ENCODE peak calls at places on chromosomes 7 and 10, in four cellular contexts. One of them, this sample, is unnamed. For H3K4me1, the result is how much of the 10 kb centered on the place peaks cover.

GRCh38 chr7:100160067-100160466 is 1.5 kb upstream of the TRAPPC14 start:
- DNase-seq in SK-N-SH: no peak
- DNase-seq in right cardiac atrium: no peak
- DNase-seq in psoas muscle: no peak
- DNase-seq in this sample: no peak

GRCh38 chr10:24617771-24618396 is 105.8 kb downstream of the ARHGAP21 start:
- DNase-seq in SK-N-SH: peak
- DNase-seq in right cardiac atrium: peak
- DNase-seq in psoas muscle: peak
- DNase-seq in this sample: no peak

GRCh38 chr10:115975506-115975905 is 297.5 kb downstream of the GFRA1 start:
- DNase-seq in SK-N-SH: no peak
- DNase-seq in right cardiac atrium: no peak
- DNase-seq in psoas muscle: no peak
- DNase-seq in this sample: no peak

GRCh38 chr7:31464601-31465000 is 49.3 kb upstream of the ITPRID1 start:
- DNase-seq in SK-N-SH: no peak
- DNase-seq in right cardiac atrium: no peak
- DNase-seq in psoas muscle: no peak
- DNase-seq in this sample: no peak

GRCh38 chr7:155803418-155804376 is 8.6 kb downstream of the SHH start:
- DNase-seq in SK-N-SH: peak
- DNase-seq in right cardiac atrium: no peak
- DNase-seq in psoas muscle: no peak
- DNase-seq in this sample: peak

GRCh38 chr10:70664702-70665195 is 7.6 kb upstream of the ADAMTS14 start:
- DNase-seq in SK-N-SH: peak
- DNase-seq in right cardiac atrium: no peak
- DNase-seq in psoas muscle: no peak
- DNase-seq in this sample: peak

GRCh38 chr7:50954716-50955115 is 172.0 kb upstream of the GRB10 start:
- DNase-seq in SK-N-SH: no peak
- DNase-seq in right cardiac atrium: no peak
- DNase-seq in psoas muscle: no peak
- DNase-seq in this sample: no peak

GRCh38 chr10:121994429-121994881 is 5.5 kb downstream of the TACC2 start:
- DNase-seq in SK-N-SH: no peak
- DNase-seq in right cardiac atrium: peak
- DNase-seq in psoas muscle: peak
- DNase-seq in this sample: no peak

GRCh38 chr7:148688526-148688925 is 10.2 kb upstream of the CUL1 start:
- DNase-seq in SK-N-SH: no peak
- DNase-seq in right cardiac atrium: no peak
- DNase-seq in psoas muscle: no peak
- DNase-seq in this sample: no peak

DNA sequence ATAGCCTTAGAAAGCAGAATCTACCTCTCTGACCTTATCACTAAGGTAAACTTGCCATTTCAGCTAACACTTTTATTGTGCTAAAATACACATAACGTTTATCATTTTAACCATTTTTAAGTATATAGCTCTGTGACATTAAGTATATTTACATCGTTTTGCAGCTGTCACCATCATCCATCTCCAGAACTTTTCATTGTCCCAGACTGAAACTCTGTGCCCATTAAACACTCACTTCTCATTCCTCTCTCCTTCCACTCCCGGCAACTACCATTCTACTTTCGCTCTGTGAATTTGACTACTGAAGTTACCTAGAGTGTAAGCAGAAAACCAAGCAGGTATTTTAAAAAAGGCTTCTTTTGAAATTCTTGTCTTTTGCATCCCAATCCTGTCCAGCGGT is 1.3 kb downstream of the DDX50 start:
- DNase-seq in SK-N-SH: no peak
- DNase-seq in right cardiac atrium: no peak
- DNase-seq in psoas muscle: no peak
- DNase-seq in this sample: no peak
- H3K4me3 ChIP-seq in SK-N-SH: peak
- H3K4me3 ChIP-seq in right cardiac atrium: no peak
- H3K4me3 ChIP-seq in psoas muscle: peak
- H3K4me3 ChIP-seq in this sample: peak

DNA sequence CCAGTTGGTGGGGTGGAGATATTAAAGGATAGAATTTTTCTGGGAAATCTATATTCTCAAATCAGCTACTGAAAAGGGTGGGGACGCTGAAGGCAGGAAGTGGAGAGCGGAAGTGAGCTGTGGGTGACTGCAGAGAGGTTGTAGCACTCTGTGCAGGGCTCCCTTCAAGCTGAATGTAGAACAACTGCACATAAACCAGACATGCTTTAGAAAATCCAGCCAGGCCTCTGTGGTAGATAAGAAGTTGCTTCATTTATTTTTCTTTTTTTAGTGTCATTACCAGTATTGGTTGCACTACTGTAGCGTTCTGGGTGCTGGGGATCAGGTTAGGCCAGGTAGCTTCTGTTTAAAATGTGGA is 127.8 kb downstream of the CELF2 start:
- DNase-seq in SK-N-SH: no peak
- DNase-seq in right cardiac atrium: no peak
- DNase-seq in psoas muscle: no peak
- DNase-seq in this sample: peak
- H3K4me1 ChIP-seq in SK-N-SH: under half
- H3K4me1 ChIP-seq in right cardiac atrium: under half
- H3K4me1 ChIP-seq in psoas muscle: half or more
- H3K4me1 ChIP-seq in this sample: half or more

DNA sequence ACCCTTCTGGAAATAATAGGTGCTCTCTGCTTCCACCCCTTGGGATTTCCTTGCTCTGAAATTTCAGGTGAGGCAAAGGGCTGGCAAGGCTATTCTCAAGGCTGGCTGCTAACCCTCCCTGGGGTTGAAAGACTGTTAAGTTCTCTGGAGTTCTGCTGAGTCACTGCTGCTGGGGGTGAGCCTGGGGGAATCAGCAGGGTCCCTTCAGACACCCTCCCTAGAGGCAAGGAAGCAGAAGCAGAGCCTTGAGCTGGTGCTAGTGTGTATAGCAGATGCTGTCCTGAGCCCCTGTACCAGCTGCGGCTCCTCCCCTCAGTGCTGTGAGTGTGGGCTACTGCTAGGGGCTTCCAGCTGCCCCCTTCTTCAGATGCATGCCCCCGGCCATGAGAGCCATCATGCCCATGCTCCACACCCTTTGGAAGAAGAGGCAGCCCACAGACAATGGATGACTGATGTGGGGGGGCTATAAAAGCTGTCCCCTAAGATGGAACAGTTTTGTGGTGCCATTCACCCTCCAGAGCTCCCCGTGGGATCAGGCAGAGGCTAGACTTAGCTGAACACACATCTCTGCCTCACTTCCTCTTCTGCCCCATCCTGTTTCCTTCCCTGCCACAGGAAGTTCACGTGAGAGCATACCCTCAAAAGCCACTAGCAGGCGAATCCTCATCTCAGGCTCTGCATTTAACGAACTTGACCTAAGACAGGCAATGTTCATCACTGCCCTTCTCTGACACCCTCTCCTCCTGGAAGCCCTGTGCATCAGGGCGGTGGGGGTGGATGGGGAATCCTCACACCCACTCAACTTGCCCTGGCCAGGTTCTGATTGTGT is 91.8 kb downstream of the SH3PXD2A start:
- DNase-seq in SK-N-SH: no peak
- DNase-seq in right cardiac atrium: no peak
- DNase-seq in psoas muscle: no peak
- DNase-seq in this sample: no peak
- H3K4me3 ChIP-seq in SK-N-SH: no peak
- H3K4me3 ChIP-seq in right cardiac atrium: no peak
- H3K4me3 ChIP-seq in psoas muscle: no peak
- H3K4me3 ChIP-seq in this sample: peak

GRCh38 chr7:143048827-143049226 is 3.3 kb upstream of the OR6V1 start:
- DNase-seq in SK-N-SH: no peak
- DNase-seq in right cardiac atrium: no peak
- DNase-seq in psoas muscle: no peak
- DNase-seq in this sample: no peak

GRCh38 chr7:143049380-143049779 is 2.8 kb upstream of the OR6V1 start:
- DNase-seq in SK-N-SH: no peak
- DNase-seq in right cardiac atrium: peak
- DNase-seq in psoas muscle: no peak
- DNase-seq in this sample: no peak

GRCh38 chr7:143052041-143052440 is at the start of gene OR6V1:
- DNase-seq in SK-N-SH: no peak
- DNase-seq in right cardiac atrium: no peak
- DNase-seq in psoas muscle: no peak
- DNase-seq in this sample: no peak

GRCh38 chr7:143055754-143056153 is 3.6 kb downstream of the OR6V1 start:
- DNase-seq in SK-N-SH: no peak
- DNase-seq in right cardiac atrium: no peak
- DNase-seq in psoas muscle: no peak
- DNase-seq in this sample: no peak

DNA sequence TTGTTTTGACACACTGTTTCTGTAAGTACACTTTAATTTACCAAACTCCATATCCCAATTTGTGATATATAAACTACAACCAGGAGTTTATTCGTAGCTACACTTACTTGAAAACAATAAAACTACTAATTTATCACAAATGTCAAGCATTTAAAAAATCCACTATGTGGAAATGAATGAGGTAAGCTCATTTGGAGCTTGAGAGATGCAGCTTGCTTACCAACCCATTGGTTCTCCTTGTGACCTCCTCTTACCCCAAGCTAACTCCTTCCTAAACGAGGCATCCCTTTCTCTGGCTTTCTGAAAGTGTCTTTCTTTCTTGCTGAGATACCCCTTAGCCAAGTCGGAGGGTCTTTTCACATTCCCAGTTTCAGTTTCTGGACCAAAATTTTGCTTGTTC is 2.5 kb downstream of the OR6V1 start:
- DNase-seq in SK-N-SH: no peak
- DNase-seq in right cardiac atrium: no peak
- DNase-seq in psoas muscle: no peak
- DNase-seq in this sample: no peak
- H3K4me1 ChIP-seq in SK-N-SH: under half
- H3K4me1 ChIP-seq in right cardiac atrium: under half
- H3K4me1 ChIP-seq in psoas muscle: under half
- H3K4me1 ChIP-seq in this sample: under half

DNA sequence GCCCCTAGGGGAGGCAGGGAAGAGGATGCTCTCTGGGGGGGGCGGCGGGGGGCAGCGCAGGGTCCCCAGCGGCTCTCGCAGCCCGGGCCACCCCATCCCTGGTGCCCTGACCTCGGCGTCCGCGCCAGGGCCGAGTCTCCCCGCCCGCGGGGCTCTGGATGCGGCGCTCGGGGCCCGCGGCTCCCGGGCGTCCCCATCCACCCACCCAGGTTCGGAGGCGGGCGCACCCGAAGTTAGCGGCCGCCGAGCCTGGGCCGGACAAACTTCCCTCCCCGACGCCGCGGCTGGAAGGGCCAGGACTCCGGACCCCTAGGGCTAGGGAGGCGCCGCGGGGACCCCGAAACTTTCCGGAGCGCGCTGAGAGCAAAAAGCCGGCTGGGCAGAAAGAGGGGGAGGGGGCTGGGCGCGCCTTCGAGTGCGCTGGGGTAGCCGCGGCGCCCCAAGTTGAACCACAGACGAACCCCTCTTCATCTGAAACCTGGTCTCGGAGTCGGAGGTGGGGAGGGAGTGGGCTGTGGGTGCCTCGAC is 3.8 kb upstream of the ELFN1 start:
- DNase-seq in SK-N-SH: peak
- DNase-seq in right cardiac atrium: peak
- DNase-seq in psoas muscle: peak
- DNase-seq in this sample: peak
- H3K4me3 ChIP-seq in SK-N-SH: peak
- H3K4me3 ChIP-seq in right cardiac atrium: peak
- H3K4me3 ChIP-seq in psoas muscle: peak
- H3K4me3 ChIP-seq in this sample: peak

GRCh38 chr7:151271699-151272355 is 23.3 kb upstream of the SMARCD3 start:
- DNase-seq in SK-N-SH: no peak
- DNase-seq in right cardiac atrium: peak
- DNase-seq in psoas muscle: peak
- DNase-seq in this sample: no peak
- H3K4me1 ChIP-seq in SK-N-SH: under half
- H3K4me1 ChIP-seq in right cardiac atrium: under half
- H3K4me1 ChIP-seq in psoas muscle: under half
- H3K4me1 ChIP-seq in this sample: half or more

GRCh38 chr7:15687645-15688025 is 1.2 kb upstream of the MEOX2 start:
- DNase-seq in SK-N-SH: peak
- DNase-seq in right cardiac atrium: peak
- DNase-seq in psoas muscle: peak
- DNase-seq in this sample: no peak

GRCh38 chr7:15686209-15686956 is at the start of gene MEOX2:
- DNase-seq in SK-N-SH: peak
- DNase-seq in right cardiac atrium: peak
- DNase-seq in psoas muscle: peak
- DNase-seq in this sample: no peak

GRCh38 chr7:15684834-15685233 is 1.6 kb downstream of the MEOX2 start:
- DNase-seq in SK-N-SH: no peak
- DNase-seq in right cardiac atrium: peak
- DNase-seq in psoas muscle: peak
- DNase-seq in this sample: no peak

GRCh38 chr7:15685358-15686181 is 913 bp downstream of the MEOX2 start:
- DNase-seq in SK-N-SH: peak
- DNase-seq in right cardiac atrium: peak
- DNase-seq in psoas muscle: peak
- DNase-seq in this sample: no peak

DNA sequence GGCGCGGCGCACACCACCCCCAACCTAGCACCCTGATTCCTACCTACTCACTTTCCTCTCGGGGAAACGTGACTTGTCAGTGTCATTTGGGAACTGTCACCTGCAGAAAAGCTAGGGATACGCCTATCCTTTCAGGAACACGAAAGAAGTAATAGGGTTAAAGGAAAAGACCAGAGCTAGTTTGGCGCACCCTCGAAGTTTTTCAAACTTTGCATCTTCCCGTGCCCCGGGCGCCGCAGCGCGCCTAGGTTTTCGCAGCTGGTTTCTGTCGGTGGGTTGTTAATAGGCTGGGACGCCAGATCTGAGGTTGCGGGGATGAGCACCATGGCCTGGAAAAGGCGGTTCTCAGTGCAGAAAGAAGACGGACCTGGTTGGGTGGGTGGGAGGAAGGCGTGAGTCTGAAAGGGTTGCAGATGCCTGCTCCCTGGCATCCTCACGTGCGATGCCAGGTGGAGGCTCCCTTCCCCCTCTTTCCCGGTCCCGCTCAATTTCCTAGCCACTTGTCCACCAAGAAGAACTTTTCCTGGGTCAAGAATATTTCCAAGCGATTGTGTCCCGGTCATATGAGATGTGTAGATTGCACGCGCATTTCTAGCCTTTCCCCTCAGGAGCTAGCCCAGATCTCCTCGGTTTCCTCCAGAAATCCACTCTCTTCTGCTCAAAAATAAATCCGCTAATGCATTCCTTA is 618 bp upstream of the MEOX2 start:
- DNase-seq in SK-N-SH: peak
- DNase-seq in right cardiac atrium: no peak
- DNase-seq in psoas muscle: no peak
- DNase-seq in this sample: no peak
- H3K4me3 ChIP-seq in SK-N-SH: no peak
- H3K4me3 ChIP-seq in right cardiac atrium: peak
- H3K4me3 ChIP-seq in psoas muscle: peak
- H3K4me3 ChIP-seq in this sample: peak

GRCh38 chr10:59967079-59967478 is 60.7 kb upstream of the CCDC6 start:
- DNase-seq in SK-N-SH: no peak
- DNase-seq in right cardiac atrium: no peak
- DNase-seq in psoas muscle: no peak
- DNase-seq in this sample: no peak
- H3K4me1 ChIP-seq in SK-N-SH: under half
- H3K4me1 ChIP-seq in right cardiac atrium: under half
- H3K4me1 ChIP-seq in psoas muscle: under half
- H3K4me1 ChIP-seq in this sample: under half

This sample was measured in spleen.